ENCODE peak calls at places on chromosome 4, in four cellular contexts. Y, S, L and Z are unnamed samples.

GRCh38 chr4:80393246-80393969 is 57.9 kb downstream of the CFAP299 start:
- DNase-seq in Y (no peak), S (no peak), L (no peak), Z (no peak)

GRCh38 chr4:148955926-148956325 is 513.7 kb upstream of the NR3C2 start:
- DNase-seq in Y (no peak), S (no peak), L (no peak), Z (no peak)

GRCh38 chr4:139639654-139640053 is 26.0 kb upstream of the MGST2 start:
- DNase-seq in Y (no peak), L (no peak), S (no peak), Z (no peak)

GRCh38 chr4:176883681-176884418 is 91.1 kb upstream of the VEGFC start:
- DNase-seq in L (no peak), Y (no peak), S (no peak), Z (no peak)

GRCh38 chr4:27270435-27270834 is 409.8 kb downstream of the STIM2 start:
- DNase-seq in Y (no peak), S (peak; percentile 4), L (no peak), Z (no peak)

GRCh38 chr4:123398151-123398802 is 1.7 kb downstream of the SPRY1 start:
- DNase-seq in S (no peak), L (no peak), Y (peak; percentile 89), Z (peak; percentile 80)

GRCh38 chr4:134200811-134201215 is 776 bp downstream of the PABPC4L start:
- DNase-seq in S (no peak), Y (no peak), L (no peak), Z (no peak)

GRCh38 chr4:166134285-166134684 is 261.2 kb downstream of the TLL1 start:
- DNase-seq in S (no peak), L (no peak), Y (no peak), Z (no peak)

GRCh38 chr4:150570862-150571261 is 11.1 kb upstream of the MAB21L2 start:
- DNase-seq in Y (no peak), S (no peak), L (no peak), Z (no peak)

GRCh38 chr4:108492816-108493595 is 127.4 kb upstream of the RPL34 start:
- DNase-seq in Y (peak; percentile 19), S (peak; percentile 16), L (no peak), Z (peak; percentile 79)

GRCh38 chr4:135718019-135718418 is 1516.4 kb upstream of the PABPC4L start:
- DNase-seq in S (no peak), L (no peak), Y (no peak), Z (no peak)

GRCh38 chr4:119627267-119628190 is 1.1 kb downstream of the PDE5A start:
- DNase-seq in S (no peak), L (no peak), Y (peak; percentile 92), Z (peak; percentile 54)

GRCh38 chr4:56755901-56756300 is 65.6 kb downstream of the SPINK2 start:
- DNase-seq in S (no peak), Y (no peak), L (no peak), Z (no peak)

GRCh38 chr4:834368-835147 is 8.6 kb upstream of the CPLX1 start:
- DNase-seq in L (no peak), S (no peak), Y (no peak), Z (no peak)

GRCh38 chr4:167136270-167136669 is 98.0 kb downstream of the SPOCK3 start:
- DNase-seq in Y (no peak), L (no peak), S (no peak), Z (no peak)

GRCh38 chr4:33063238-33063637 is 2343.1 kb downstream of the PCDH7 start:
- DNase-seq in L (no peak), Y (no peak), S (no peak), Z (no peak)

GRCh38 chr4:78186597-78187543 is 129.7 kb downstream of the FRAS1 start:
- DNase-seq in Y (no peak), L (no peak), S (no peak), Z (no peak)

GRCh38 chr4:24644983-24645764 is 60.8 kb upstream of the DHX15 start:
- DNase-seq in Y (no peak), L (no peak), S (no peak), Z (no peak)

GRCh38 chr4:80253510-80253909 is 13.0 kb upstream of the FGF5 start:
- DNase-seq in Y (no peak), S (no peak), L (no peak), Z (no peak)

GRCh38 chr4:69239777-69240176 is 25.2 kb upstream of the UGT2B11 start:
- DNase-seq in S (peak; percentile 49), Y (no peak), L (no peak), Z (no peak)

GRCh38 chr4:87502580-87503238 is 26.5 kb downstream of the SPARCL1 start:
- DNase-seq in S (no peak), Y (no peak), L (no peak), Z (no peak)

GRCh38 chr4:88008624-88009235 is 1.3 kb downstream of the PKD2 start:
- DNase-seq in Y (peak; percentile 43), L (no peak), S (no peak), Z (no peak)

GRCh38 chr4:98793658-98794057 is 135.2 kb upstream of the TSPAN5 start:
- DNase-seq in Y (no peak), L (no peak), S (no peak), Z (no peak)

GRCh38 chr4:48699470-48699869 is 80.6 kb downstream of the FRYL start:
- DNase-seq in L (no peak), Y (no peak), S (peak; percentile 7), Z (no peak)

GRCh38 chr4:69653147-69653546 is at the start of gene UGT2A1:
- DNase-seq in L (no peak), S (no peak), Y (no peak), Z (no peak)

GRCh38 chr4:88054909-88055308 is 47.5 kb downstream of the PKD2 start:
- DNase-seq in L (no peak), Y (peak; percentile 20), S (peak; percentile 70), Z (no peak)

GRCh38 chr4:185853841-185854240 is 41.8 kb upstream of the SORBS2 start:
- DNase-seq in Y (no peak), L (no peak), S (no peak), Z (no peak)

GRCh38 chr4:80155286-80155982 is 41.9 kb upstream of the PRDM8 start:
- DNase-seq in S (no peak), L (no peak), Y (no peak), Z (no peak)

GRCh38 chr4:16754104-16754503 is 144.3 kb downstream of the LDB2 start:
- DNase-seq in S (no peak), Y (no peak), L (no peak), Z (no peak)

GRCh38 chr4:80831383-80832361 is 198.8 kb upstream of the BMP3 start:
- DNase-seq in Y (no peak), S (no peak), L (no peak), Z (no peak)

GRCh38 chr4:6493668-6494304 is 21.4 kb upstream of the PPP2R2C start:
- DNase-seq in Y (no peak), L (no peak), S (no peak), Z (no peak)

GRCh38 chr4:3639613-3640586 is 107.7 kb upstream of the LRPAP1 start:
- DNase-seq in S (no peak), Y (no peak), L (no peak), Z (no peak)

GRCh38 chr4:3640587-3640962 is 108.4 kb upstream of the LRPAP1 start:
- DNase-seq in Y (no peak), S (no peak), L (no peak), Z (no peak)

GRCh38 chr4:3642056-3642630 is 109.9 kb upstream of the LRPAP1 start:
- DNase-seq in S (no peak), Y (no peak), L (no peak), Z (no peak)

GRCh38 chr4:3642806-3643517 is 110.7 kb upstream of the LRPAP1 start:
- DNase-seq in S (no peak), L (no peak), Y (no peak), Z (no peak)

DNA sequence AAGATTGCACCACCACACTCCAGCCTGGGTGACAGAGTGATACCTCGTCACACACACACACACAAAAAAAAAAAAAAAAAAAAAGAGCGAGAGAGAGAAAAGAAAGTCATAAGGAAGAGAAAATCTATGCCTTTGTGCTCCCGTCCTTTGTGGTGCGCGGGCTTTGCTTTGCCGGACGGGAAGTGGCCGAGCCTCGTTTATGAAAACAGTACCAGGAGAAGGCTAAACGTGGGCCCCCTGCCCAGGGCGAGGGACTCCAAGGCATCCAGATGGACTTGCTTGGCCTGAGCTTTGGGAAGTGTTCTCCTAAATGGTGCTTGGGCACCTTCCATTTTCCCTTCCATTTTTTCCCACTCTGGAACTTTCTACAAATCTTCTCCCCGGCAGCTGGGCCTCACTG is 109.3 kb upstream of the LRPAP1 start:
- DNase-seq in Y (no peak), L (no peak), S (no peak), Z (no peak)
- TF ChIP-seq TCF12 in Y (no peak), L (no peak), S (no peak), Z (no peak)

GRCh38 chr4:43224591-43224990 is 332.1 kb downstream of the GRXCR1 start:
- DNase-seq in Y (no peak), L (no peak), S (no peak), Z (no peak)

DNA sequence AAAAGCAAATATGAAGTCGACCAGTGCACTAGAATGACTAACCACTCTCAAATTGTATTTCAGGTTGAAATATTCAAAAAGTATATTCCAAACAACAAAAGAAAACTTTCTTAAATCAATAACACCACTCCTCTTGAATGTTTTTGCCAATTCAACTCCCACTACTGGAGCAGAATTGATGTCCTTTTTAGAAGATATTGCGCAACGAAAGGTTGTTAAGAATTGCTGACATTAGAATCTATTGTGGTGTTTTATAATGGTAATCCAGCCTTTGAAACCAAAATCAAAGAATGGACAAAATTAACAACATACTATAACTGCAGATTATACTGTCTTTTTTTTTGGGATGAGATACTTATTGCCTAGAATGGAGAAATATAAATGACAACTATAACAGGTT is 331.3 kb downstream of the GRXCR1 start:
- DNase-seq in S (no peak), L (no peak), Y (no peak), Z (no peak)
- TF ChIP-seq TCF12 in S (no peak), L (no peak), Y (no peak), Z (no peak)

DNA sequence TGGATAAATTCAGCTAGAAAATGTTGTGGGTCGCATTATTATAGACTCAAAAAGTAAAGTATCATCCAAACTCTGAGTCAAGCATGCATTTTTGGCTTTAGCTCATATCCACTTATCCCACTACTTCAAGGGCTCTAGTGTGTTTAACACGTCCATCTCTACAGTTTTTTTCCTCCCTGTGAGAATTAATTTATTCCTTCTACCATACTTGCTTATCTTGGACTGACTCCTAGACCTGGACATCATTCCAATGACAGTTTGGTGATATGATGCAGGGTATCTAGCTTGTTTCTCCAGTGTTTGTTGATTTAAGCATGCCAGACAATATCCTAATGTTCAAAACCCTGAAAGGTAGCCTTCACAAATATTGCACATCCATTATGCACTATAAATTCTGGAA is 1037.1 kb upstream of the INTU start:
- DNase-seq in Y (no peak), L (no peak), S (no peak), Z (no peak)
- TF ChIP-seq TCF12 in Y (peak; percentile 64), L (no peak), S (no peak), Z (no peak)

GRCh38 chr4:144402999-144403398 is 243.0 kb upstream of the HHIP start:
- DNase-seq in Y (no peak), S (no peak), L (no peak), Z (no peak)

GRCh38 chr4:144402176-144402575 is 243.8 kb upstream of the HHIP start:
- DNase-seq in L (no peak), S (no peak), Y (no peak), Z (no peak)

GRCh38 chr4:144403903-144404302 is 242.1 kb upstream of the HHIP start:
- DNase-seq in S (no peak), Y (no peak), L (no peak), Z (no peak)

DNA sequence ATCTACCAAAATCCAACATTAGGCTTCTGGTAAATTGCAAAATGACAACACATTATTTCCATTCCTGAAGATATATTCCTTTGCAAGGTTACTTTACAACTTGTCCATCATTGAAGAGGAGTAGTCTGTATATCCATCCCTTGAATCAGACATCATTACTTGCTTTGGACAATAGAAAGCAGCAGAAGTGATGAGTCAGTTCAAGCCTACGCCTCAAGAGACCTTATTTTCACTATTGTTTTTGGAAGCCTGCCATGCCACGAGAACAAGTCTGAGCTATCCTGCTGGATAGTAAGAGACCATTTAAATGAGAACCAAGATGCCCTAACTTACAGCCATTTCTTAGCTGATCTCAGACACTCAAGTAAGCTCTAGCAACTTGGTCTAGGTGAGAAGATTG is 246.0 kb upstream of the HHIP start:
- DNase-seq in S (no peak), L (no peak), Y (no peak), Z (no peak)
- TF ChIP-seq TCF12 in S (no peak), L (no peak), Y (peak; percentile 31), Z (no peak)